ENCODE peak calls at places on chromosomes 2 and 18, in four cellular contexts. R, E, U and P are unnamed samples.
A peak's percentile ranks its signal among the peaks of the same experiment; 100 is the strongest.

GRCh38 chr2:237669628-237670351 is 42.4 kb downstream of the LRRFIP1 start:
- DNase-seq in U (peak; percentile 44), E (no peak), R (no peak), P (peak; percentile 93)

GRCh38 chr2:46845542-46846453 is 69.8 kb downstream of the MCFD2 start:
- DNase-seq in R (no peak), U (no peak), E (no peak), P (no peak)

GRCh38 chr2:67453365-67453764 is 56.2 kb downstream of the ETAA1 start:
- DNase-seq in U (no peak), R (no peak), E (no peak), P (peak; percentile 51)

GRCh38 chr2:232441147-232441651 is 14.8 kb upstream of the ALPI start:
- DNase-seq in R (no peak), E (no peak), U (no peak), P (no peak)

GRCh38 chr2:140975237-140975636 is 1155.6 kb downstream of the LRP1B start:
- DNase-seq in R (no peak), U (peak; percentile 38), E (no peak), P (no peak)

GRCh38 chr2:204437815-204438766 is 107.2 kb upstream of the PARD3B start:
- DNase-seq in R (no peak), E (no peak), U (no peak), P (no peak)

GRCh38 chr18:9188359-9189231 is 52.0 kb downstream of the ANKRD12 start:
- DNase-seq in E (peak; percentile 2), U (no peak), R (no peak), P (no peak)

GRCh38 chr2:64859208-64860161 is 129.7 kb upstream of the SLC1A4 start:
- DNase-seq in E (peak; percentile 64), U (peak; percentile 85), R (peak; percentile 87), P (peak; percentile 72)

GRCh38 chr2:25697559-25698341 is 24.4 kb upstream of the DTNB start:
- DNase-seq in E (no peak), U (no peak), R (no peak), P (no peak)

GRCh38 chr2:109516445-109517117 is 97.2 kb downstream of the SEPTIN10 start:
- DNase-seq in R (no peak), E (peak; percentile 82), U (peak; percentile 39), P (peak; percentile 27)

GRCh38 chr2:70596293-70596692 is 42.7 kb upstream of the TGFA start:
- DNase-seq in E (no peak), R (no peak), U (no peak), P (no peak)

GRCh38 chr18:9422816-9423519 is 52.3 kb upstream of the RALBP1 start:
- DNase-seq in R (no peak), E (no peak), U (no peak), P (no peak)

GRCh38 chr2:223701761-223702160 is 99.6 kb upstream of the SCG2 start:
- DNase-seq in U (no peak), R (no peak), E (no peak), P (no peak)

GRCh38 chr2:64823794-64824193 is 165.4 kb upstream of the SLC1A4 start:
- DNase-seq in E (no peak), U (no peak), R (no peak), P (no peak)

GRCh38 chr2:12075603-12076002 is 329.2 kb downstream of the LPIN1 start:
- DNase-seq in U (no peak), R (no peak), E (no peak), P (no peak)

GRCh38 chr2:151891566-151892194 is 63.5 kb upstream of the ARL5A start:
- DNase-seq in R (no peak), U (no peak), E (peak; percentile 24), P (no peak)

GRCh38 chr2:198874502-198874858 is 583.3 kb downstream of the SATB2 start:
- DNase-seq in U (no peak), E (no peak), R (no peak), P (no peak)

GRCh38 chr2:174341301-174341994 is 6.7 kb downstream of the SP9 start:
- DNase-seq in E (peak; percentile 92), R (peak; percentile 82), U (peak; percentile 91), P (peak; percentile 81)
- H3K4me3 ChIP-seq in E (peak overlapping the region; percentile 49), R (no peak overlapping the region), U (peak overlapping the region; percentile 41), P (peak overlapping the region; percentile 10)

GRCh38 chr2:86038291-86039081 is 67.2 kb downstream of the POLR1A start:
- DNase-seq in R (no peak), U (no peak), E (no peak), P (no peak)

GRCh38 chr2:86037795-86038192 is 67.9 kb downstream of the POLR1A start:
- DNase-seq in R (no peak), E (no peak), U (no peak), P (no peak)

GRCh38 chr2:86037141-86037794 is 68.4 kb downstream of the POLR1A start:
- DNase-seq in R (no peak), E (no peak), U (no peak), P (peak; percentile 35)

GRCh38 chr2:86039963-86040655 is 65.6 kb downstream of the POLR1A start:
- DNase-seq in R (no peak), U (no peak), E (no peak), P (no peak)

GRCh38 chr2:86039178-86039962 is 66.3 kb downstream of the POLR1A start:
- DNase-seq in U (no peak), E (no peak), R (no peak), P (no peak)
- H3K36me3 ChIP-seq in U (peaks cover 75% of the 10 kb centered on the region), E (peaks cover 4% of the 10 kb centered on the region), R (peaks cover 1% of the 10 kb centered on the region), P (peaks cover 61% of the 10 kb centered on the region)

GRCh38 chr18:48105317-48105716 is 174.9 kb upstream of the SMAD2 start:
- DNase-seq in R (no peak), E (no peak), U (no peak), P (no peak)
- TF ChIP-seq CTCF in R (no peak), E (no peak), U (no peak), P (no peak)

GRCh38 chr18:58225101-58225500 is 181.1 kb downstream of the NEDD4L start:
- DNase-seq in U (no peak), E (no peak), R (no peak), P (no peak)

GRCh38 chr18:58222439-58223125 is 178.6 kb downstream of the NEDD4L start:
- DNase-seq in R (no peak), U (no peak), E (no peak), P (no peak)

GRCh38 chr18:58226476-58226875 is 182.4 kb downstream of the NEDD4L start:
- DNase-seq in R (no peak), E (no peak), U (no peak), P (no peak)

GRCh38 chr18:58223717-58224424 is 179.8 kb downstream of the NEDD4L start:
- DNase-seq in R (peak; percentile 53), E (peak; percentile 16), U (no peak), P (peak; percentile 87)

DNA sequence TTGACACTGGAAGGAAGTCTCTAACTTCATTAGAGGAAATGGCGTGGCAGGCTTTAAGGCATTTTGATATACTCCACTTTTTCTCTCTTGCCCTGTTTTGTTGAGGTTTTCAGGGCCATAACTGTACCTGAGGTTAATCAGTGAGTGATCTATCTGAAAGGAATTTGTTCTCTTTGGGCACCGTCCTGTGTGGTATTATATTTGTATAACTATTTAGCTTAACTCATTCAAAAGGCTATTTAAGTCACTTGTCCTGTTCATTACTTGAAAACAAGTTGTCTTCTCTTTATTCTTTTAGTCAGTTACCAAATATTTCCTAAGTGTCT is 180.4 kb downstream of the NEDD4L start:
- DNase-seq in U (no peak), E (no peak), R (no peak), P (no peak)
- H3K4me3 ChIP-seq in U (no peak overlapping the region), E (no peak overlapping the region), R (no peak overlapping the region), P (peak overlapping the region; percentile 66)

GRCh38 chr18:13051950-13052349 is 60.8 kb downstream of the CEP192 start:
- DNase-seq in R (no peak), E (no peak), U (no peak), P (no peak)

GRCh38 chr18:13048061-13048605 is 57.0 kb downstream of the CEP192 start:
- DNase-seq in U (no peak), E (no peak), R (no peak), P (no peak)

DNA sequence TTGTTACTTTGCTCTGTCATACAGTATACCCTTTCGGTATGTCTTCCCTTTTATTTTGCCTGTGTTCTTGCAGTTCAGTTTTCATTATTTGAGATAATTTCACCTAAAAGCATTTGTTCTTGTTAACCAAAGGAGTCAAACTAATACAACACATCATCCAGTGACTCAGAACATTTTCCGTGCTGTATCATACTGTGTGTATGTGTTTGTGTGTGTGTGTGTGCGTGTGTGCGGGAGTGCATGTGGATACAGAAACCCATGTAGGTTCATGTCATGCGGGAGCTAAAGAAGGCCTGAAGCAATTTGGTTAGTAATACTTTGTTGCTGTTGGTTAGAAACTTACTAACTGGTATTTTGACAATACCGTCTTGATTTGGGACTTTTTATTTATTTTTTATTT is 60.0 kb downstream of the CEP192 start:
- DNase-seq in R (no peak), U (no peak), E (no peak), P (no peak)
- H3K36me3 ChIP-seq in R (no peaks in the 10 kb centered on the region), U (peaks cover 69% of the 10 kb centered on the region), E (peaks cover 3% of the 10 kb centered on the region), P (peaks cover 19% of the 10 kb centered on the region)

DNA sequence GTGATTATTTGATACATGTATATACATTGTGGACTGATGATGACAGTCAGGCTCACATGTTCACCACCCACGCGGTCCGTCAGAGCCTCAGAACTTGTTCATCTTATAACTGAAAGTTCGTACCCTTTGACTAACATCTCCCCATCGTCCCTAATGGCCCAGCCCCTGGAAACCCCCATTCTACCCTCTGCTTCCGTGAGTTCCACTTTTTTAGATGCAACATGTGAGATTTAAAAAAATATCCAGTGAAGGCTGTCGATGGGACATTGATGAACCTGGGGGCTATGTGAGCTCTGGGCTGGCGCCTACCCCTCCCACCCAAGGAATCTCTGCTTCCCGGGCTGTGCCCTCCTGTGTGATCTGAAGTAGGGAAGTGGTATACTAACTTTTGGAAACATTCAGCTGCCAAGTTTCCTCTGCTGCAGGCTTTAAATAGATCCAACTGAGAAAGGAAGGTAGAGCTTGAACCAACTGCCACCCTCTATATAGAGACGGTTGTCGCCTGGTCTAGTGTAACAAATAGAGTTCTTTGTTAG is 163.8 kb downstream of the FAM210A start:
- DNase-seq in R (no peak), E (no peak), U (no peak), P (no peak)
- TF ChIP-seq CTCF in R (no peak), E (no peak), U (no peak), P (no peak)

DNA sequence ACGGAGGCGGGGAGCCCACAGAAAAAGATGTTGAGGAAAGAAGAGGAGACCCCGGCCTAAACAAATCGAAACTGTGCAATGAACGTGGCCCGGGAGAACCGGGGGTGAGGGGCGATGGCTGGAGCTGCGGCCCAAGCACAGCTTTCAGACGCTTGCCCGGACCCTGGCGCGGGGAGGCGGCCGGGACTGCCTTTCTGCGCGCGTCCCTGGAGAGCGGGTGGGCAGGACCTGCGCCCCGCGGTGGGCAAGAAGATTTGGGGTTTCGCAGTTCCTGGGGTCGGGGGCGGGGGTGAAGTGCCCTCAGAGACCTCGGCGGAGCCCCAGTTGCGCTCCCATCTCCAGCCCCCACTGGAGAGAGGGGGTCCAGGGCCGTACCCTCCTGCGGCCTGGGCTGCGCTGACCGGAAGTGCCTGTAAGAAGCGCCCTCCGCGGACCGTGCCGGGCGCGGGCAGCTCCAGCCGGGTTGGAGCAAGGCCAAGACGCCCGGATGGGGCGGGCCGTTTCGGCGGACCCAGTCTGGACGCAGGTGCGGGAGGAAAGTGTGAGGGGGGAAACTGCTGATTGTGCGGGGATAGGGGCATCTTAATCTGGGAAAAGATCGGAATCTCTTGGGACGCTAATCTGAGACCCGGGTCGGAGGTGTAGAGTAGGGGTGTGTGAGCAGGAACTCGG is 11.6 kb downstream of the EN1 start:
- DNase-seq in E (no peak), U (no peak), R (no peak), P (no peak)
- H3K4me3 ChIP-seq in E (no peak overlapping the region), U (peak overlapping the region; percentile 39), R (peak overlapping the region; percentile 26), P (peak overlapping the region; percentile 35)